ENCODE peak calls at places on chromosomes 12 and 14, in nine cellular contexts. V is NCI-H2081; J is activated CD8-positive, alpha-beta memory T cell treated with anti-CD3 and anti-CD28 coated beads, Interleukin-2, amount 50 U/mL, for 4 hours; B is tibial artery; C is HT-29; X is H9; K is cardiac muscle cell; D is OCI-LY7; E is stimulated activated CD4-positive, alpha-beta T cell treated with anti-CD3 and anti-CD28 coated beads, Interleukin-2, amount 100 ng/mL, for 4 hours. F is an unnamed sample.

GRCh38 chr14:65204056-65204455 is 101.7 kb upstream of the MAX start:
- DNase-seq in V (no peak), J (no peak), B (no peak), C (no peak), X (no peak), K (no peak), D (no peak), E (no peak), F (no peak)

GRCh38 chr14:74620497-74620921 is 8.5 kb upstream of the LTBP2 start:
- DNase-seq in V (no peak), J (peak; percentile 32), B (no peak), C (peak; percentile 15), X (no peak), K (peak; percentile 79), D (no peak), E (no peak), F (peak; percentile 76)

GRCh38 chr14:101122855-101123129 is 219.3 kb upstream of the RTL1 start:
- DNase-seq in V (no peak), J (no peak), B (no peak), C (no peak), X (no peak), K (no peak), D (no peak), E (no peak), F (no peak)

GRCh38 chr12:85445060-85445938 is 165.3 kb downstream of the ALX1 start:
- DNase-seq in V (peak; percentile 25), J (no peak), B (no peak), C (no peak), X (no peak), K (no peak), D (no peak), E (no peak), F (no peak)

GRCh38 chr12:51217133-51217967 is 512 bp downstream of the POU6F1 start:
- DNase-seq in V (peak; percentile 56), J (peak; percentile 52), B (peak; percentile 58), C (no peak), X (peak; percentile 73), K (peak; percentile 17), D (peak; percentile 58), E (peak; percentile 19), F (peak; percentile 61)

GRCh38 chr12:29157486-29157946 is 8.4 kb downstream of the FAR2 start:
- DNase-seq in V (no peak), J (no peak), B (no peak), C (no peak), X (no peak), K (peak; percentile 43), D (no peak), E (no peak), F (peak; percentile 26)

GRCh38 chr12:100830003-100830795 is 35.6 kb downstream of the ANO4 start:
- DNase-seq in V (no peak), J (no peak), B (no peak), C (no peak), X (no peak), K (no peak), D (no peak), E (no peak), F (no peak)

GRCh38 chr14:80202888-80203562 is 8.3 kb downstream of the DIO2 start:
- DNase-seq in V (no peak), J (no peak), B (no peak), C (peak; percentile 48), X (peak; percentile 87), K (peak; percentile 8), D (peak; percentile 41), E (no peak), F (no peak)

GRCh38 chr12:111429760-111430417 is 24.2 kb downstream of the SH2B3 start:
- DNase-seq in V (no peak), J (peak; percentile 64), B (no peak), C (no peak), X (no peak), K (no peak), D (no peak), E (peak; percentile 49), F (no peak)

GRCh38 chr14:58824106-58824505 is 186.3 kb downstream of the DACT1 start:
- DNase-seq in V (no peak), J (no peak), B (no peak), C (no peak), X (no peak), K (no peak), D (no peak), E (no peak), F (no peak)

GRCh38 chr14:82251434-82251833 is 717.8 kb upstream of the SEL1L start:
- DNase-seq in V (no peak), J (no peak), B (no peak), C (no peak), X (peak; percentile 71), K (no peak), D (no peak), E (no peak), F (no peak)

GRCh38 chr12:94649349-94650142 is 811 bp downstream of the TMCC3 start:
- DNase-seq in V (peak; percentile 27), J (peak; percentile 32), B (peak; percentile 30), C (peak; percentile 45), X (peak; percentile 55), K (peak; percentile 60), D (no peak), E (no peak), F (peak; percentile 25)

GRCh38 chr12:111034911-111035577 is 114.7 kb upstream of the MYL2 start:
- DNase-seq in V (no peak), J (no peak), B (no peak), C (no peak), X (peak; percentile 73), K (no peak), D (no peak), E (no peak), F (no peak)

GRCh38 chr14:66281036-66281776 is 205.0 kb upstream of the CCDC196 start:
- DNase-seq in V (no peak), J (no peak), B (peak; percentile 50), C (no peak), X (no peak), K (peak; percentile 45), D (no peak), E (no peak), F (no peak)

GRCh38 chr12:123457980-123458779 is at the start of gene SNRNP35:
- DNase-seq in V (peak; percentile 81), J (peak; percentile 80), B (peak; percentile 82), C (peak; percentile 84), X (peak; percentile 86), K (peak; percentile 89), D (peak; percentile 87), E (peak; percentile 74), F (peak; percentile 82)

F was measured in MG63.